ENCODE peak calls at places on chromosomes 11 and 22, in four cellular contexts. Z is GM12878, O is K562, A is HepG2. R is an unnamed sample.

GRCh38 chr11:113550179-113550578 is 75.0 kb upstream of the DRD2 start:
- DNase-seq in Z (no peak), O (no peak), A (no peak), R (no peak)

GRCh38 chr11:69449320-69450063 is 32.0 kb upstream of the LINC01488 start:
- DNase-seq in Z (no peak), O (peak; percentile 93), A (peak; percentile 61), R (no peak)

GRCh38 chr11:10255388-10256125 is 38.5 kb downstream of the SBF2 start:
- DNase-seq in Z (no peak), O (no peak), A (no peak), R (no peak)

GRCh38 chr22:45731798-45732495 is 60.3 kb downstream of the ATXN10 start:
- DNase-seq in Z (no peak), O (no peak), A (peak; percentile 8), R (no peak)

GRCh38 chr11:20594274-20595061 is 4.9 kb upstream of the SLC6A5 start:
- DNase-seq in Z (no peak), O (peak; percentile 14), A (peak; percentile 27), R (no peak)

GRCh38 chr11:85823816-85824215 is 12.9 kb upstream of the SYTL2 start:
- DNase-seq in Z (no peak), O (no peak), A (no peak), R (no peak)

GRCh38 chr11:114137838-114138237 is 78.3 kb downstream of the ZBTB16 start:
- DNase-seq in Z (no peak), O (no peak), A (no peak), R (no peak)

GRCh38 chr11:113134605-113135004 is 173.4 kb downstream of the NCAM1 start:
- DNase-seq in Z (no peak), O (no peak), A (no peak), R (no peak)

GRCh38 chr22:48906177-48906835 is 921.4 kb downstream of the BRD1 start:
- DNase-seq in Z (no peak), O (no peak), A (no peak), R (no peak)

GRCh38 chr11:110908401-110909106 is 196.3 kb upstream of the ARHGAP20 start:
- DNase-seq in Z (no peak), O (no peak), A (no peak), R (no peak)

GRCh38 chr11:62497132-62497915 is 49.3 kb downstream of the AHNAK start:
- DNase-seq in Z (peak; percentile 13), O (peak; percentile 27), A (peak; percentile 86), R (peak; percentile 46)

DNA sequence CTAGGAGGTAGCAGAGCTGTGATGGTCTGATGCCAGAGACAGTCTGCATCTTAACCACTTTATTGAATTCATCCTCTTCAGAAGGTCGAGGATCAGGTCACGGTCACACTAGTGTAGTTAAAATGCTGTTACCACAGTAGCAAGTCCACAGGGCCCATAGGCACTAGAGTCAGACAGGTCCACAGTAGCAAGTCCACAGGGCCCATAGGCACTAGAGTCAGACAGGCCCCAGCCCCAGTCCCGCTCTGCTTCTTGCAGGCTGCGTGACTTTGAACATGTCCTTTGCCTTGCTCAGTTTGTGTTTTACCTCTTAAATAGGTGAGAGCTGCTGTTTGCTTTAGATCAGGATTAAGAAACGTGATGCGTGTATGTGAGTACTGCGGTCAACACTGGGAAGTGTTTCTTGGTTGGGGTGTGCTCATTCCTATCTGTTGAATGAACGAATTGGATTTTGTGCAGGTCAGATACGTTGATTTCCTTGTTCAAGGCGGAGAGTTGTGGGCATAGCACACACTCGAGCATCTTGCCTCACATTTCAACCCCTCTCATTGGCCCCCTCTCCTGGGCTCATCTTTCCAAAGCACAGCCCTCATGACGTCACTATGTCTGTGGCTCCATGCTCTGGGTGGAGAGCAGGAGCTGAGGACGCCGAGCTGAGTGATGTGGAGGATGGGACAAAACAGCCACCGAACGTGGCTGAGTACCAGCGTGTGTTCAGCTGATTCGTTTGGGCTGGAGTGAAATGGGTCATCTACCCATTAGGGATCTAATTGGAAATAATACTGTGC is 191.7 kb downstream of the TBC1D22A start:
- DNase-seq in Z (no peak), O (peak; percentile 16), A (no peak), R (no peak)
- TF ChIP-seq SP1 in Z (no peak), O (no peak), A (no peak), R (no peak)

GRCh38 chr11:66070604-66071325 is 693 bp downstream of the PACS1 start:
- DNase-seq in Z (no peak), O (peak; percentile 63), A (no peak), R (peak; percentile 24)
- TF ChIP-seq FOXK2 in Z (no peak), O (no peak), A (no peak), R (no peak)

DNA sequence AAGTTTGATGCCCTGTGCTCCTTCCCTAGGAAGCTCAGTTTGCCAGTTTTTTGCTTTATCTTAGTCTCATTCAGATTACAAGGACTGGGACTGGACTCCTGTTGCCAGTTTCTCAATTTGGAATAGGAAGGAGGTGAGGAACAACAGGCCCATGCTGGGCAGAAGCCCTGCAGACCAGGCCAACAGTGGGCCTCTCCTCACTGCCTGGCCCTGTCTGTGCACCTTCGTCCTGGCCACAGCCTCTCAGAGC is 23.7 kb downstream of the MED15 start:
- DNase-seq in Z (no peak), O (no peak), A (no peak), R (no peak)
- TF ChIP-seq SP1 in Z (no peak), O (no peak), A (no peak), R (no peak)

GRCh38 chr22:37325024-37325395 is 42.7 kb downstream of the CYTH4 start:
- DNase-seq in Z (no peak), O (no peak), A (no peak), R (no peak)
- TF ChIP-seq FOXK2 in Z (no peak), O (no peak), A (no peak), R (no peak)

R was measured in HEK293T.